ENCODE peak calls at places on chromosome 6, in ten cellular contexts. R, G, N, I, K, L, M, Y, B and P are unnamed samples. For H3K27me3, the result is how much of the 10 kb centered on the place peaks cover.

GRCh38 chr6:159044899-159045727 is at the start of gene TAGAP:
- DNase-seq in R (peak), G (peak), N (peak), I (peak), K (peak), L (peak), M (peak), Y (peak), B (no peak), P (peak)

GRCh38 chr6:148422085-148422484 is 79.4 kb downstream of the SASH1 start:
- DNase-seq in R (no peak), G (no peak), N (no peak), I (no peak), K (no peak), L (no peak), M (no peak), Y (no peak), B (no peak), P (no peak)

GRCh38 chr6:56345539-56346090 is 98.2 kb upstream of the COL21A1 start:
- DNase-seq in R (no peak), G (no peak), N (no peak), I (no peak), K (no peak), L (no peak), M (no peak), Y (no peak), B (no peak), P (no peak)

GRCh38 chr6:148179786-148180185 is 162.9 kb upstream of the SASH1 start:
- DNase-seq in R (no peak), G (no peak), N (no peak), I (no peak), K (no peak), L (no peak), M (no peak), Y (no peak), B (no peak), P (no peak)

GRCh38 chr6:42226251-42227143 is 8.8 kb upstream of the MRPS10 start:
- DNase-seq in R (peak), G (no peak), N (peak), I (no peak), K (no peak), L (no peak), M (peak), Y (no peak), B (peak), P (no peak)

GRCh38 chr6:46325561-46326525 is 155.1 kb upstream of the ENPP5 start:
- DNase-seq in R (no peak), G (no peak), N (no peak), I (no peak), K (peak), L (no peak), M (no peak), Y (peak), B (no peak), P (peak)

GRCh38 chr6:34914358-34914757 is 25.3 kb downstream of the ANKS1A start:
- DNase-seq in R (no peak), G (no peak), N (no peak), I (no peak), K (no peak), L (no peak), M (no peak), Y (no peak), B (no peak), P (no peak)

GRCh38 chr6:51619042-51619799 is 468.2 kb downstream of the PKHD1 start:
- DNase-seq in R (no peak), G (no peak), N (no peak), I (peak), K (no peak), L (no peak), M (no peak), Y (no peak), B (no peak), P (no peak)

GRCh38 chr6:128208078-128208477 is 307.2 kb upstream of the THEMIS start:
- DNase-seq in R (no peak), G (no peak), N (no peak), I (no peak), K (no peak), L (no peak), M (no peak), Y (no peak), B (peak), P (no peak)

GRCh38 chr6:132520953-132521352 is 8.0 kb upstream of the STX7 start:
- DNase-seq in R (no peak), G (no peak), N (no peak), I (no peak), K (no peak), L (no peak), M (no peak), Y (no peak), B (no peak), P (no peak)

GRCh38 chr6:29552512-29553051 is 7.0 kb downstream of the UBD start:
- DNase-seq in R (no peak), G (no peak), N (no peak), I (no peak), K (no peak), L (no peak), M (no peak), Y (no peak), B (no peak), P (peak)

GRCh38 chr6:4008324-4009047 is 70.5 kb downstream of the FAM217A start:
- DNase-seq in R (no peak), G (no peak), N (peak), I (no peak), K (no peak), L (no peak), M (no peak), Y (no peak), B (peak), P (no peak)

GRCh38 chr6:166750125-166750793 is 123.2 kb upstream of the RPS6KA2 start:
- DNase-seq in R (no peak), G (no peak), N (no peak), I (no peak), K (no peak), L (no peak), M (no peak), Y (no peak), B (no peak), P (no peak)

GRCh38 chr6:106609699-106610098 is 19.6 kb downstream of the RTN4IP1 start:
- DNase-seq in R (no peak), G (no peak), N (no peak), I (no peak), K (no peak), L (no peak), M (peak), Y (no peak), B (peak), P (no peak)

GRCh38 chr6:159168536-159169192 is 536 bp upstream of the FNDC1 start:
- DNase-seq in R (peak), G (no peak), N (no peak), I (peak), K (peak), L (no peak), M (peak), Y (peak), B (peak), P (peak)

GRCh38 chr6:137799950-137800568 is 67.0 kb upstream of the TNFAIP3 start:
- DNase-seq in R (peak), G (peak), N (peak), I (no peak), K (no peak), L (peak), M (peak), Y (no peak), B (peak), P (peak)
- TF ChIP-seq CTCF in R (peak), G (peak), N (no peak), I (peak), K (peak), L (peak), M (peak), Y (peak), B (peak), P (peak)

GRCh38 chr6:157314705-157315321 is 8.5 kb downstream of the TMEM242 start:
- DNase-seq in R (no peak), G (no peak), N (peak), I (no peak), K (no peak), L (peak), M (no peak), Y (no peak), B (peak), P (no peak)
- H3K27ac ChIP-seq in R (no peak), G (no peak), N (no peak), I (peak), K (no peak), L (no peak), M (no peak), Y (peak), B (no peak), P (peak)

GRCh38 chr6:414447-414846 is 22.9 kb downstream of the IRF4 start:
- DNase-seq in R (no peak), G (no peak), N (no peak), I (no peak), K (no peak), L (no peak), M (no peak), Y (no peak), B (no peak), P (no peak)
- H3K27me3 ChIP-seq in R (under half), G (under half), N (under half), I (under half), K (under half), L (under half), M (under half), Y (under half), B (under half), P (under half)

GRCh38 chr6:115271001-115271400 is 789.7 kb downstream of the FRK start:
- DNase-seq in R (no peak), G (no peak), N (no peak), I (no peak), K (no peak), L (no peak), M (no peak), Y (no peak), B (no peak), P (no peak)

GRCh38 chr6:115272311-115272710 is 788.4 kb downstream of the FRK start:
- DNase-seq in R (no peak), G (no peak), N (no peak), I (no peak), K (no peak), L (no peak), M (no peak), Y (no peak), B (no peak), P (no peak)

DNA sequence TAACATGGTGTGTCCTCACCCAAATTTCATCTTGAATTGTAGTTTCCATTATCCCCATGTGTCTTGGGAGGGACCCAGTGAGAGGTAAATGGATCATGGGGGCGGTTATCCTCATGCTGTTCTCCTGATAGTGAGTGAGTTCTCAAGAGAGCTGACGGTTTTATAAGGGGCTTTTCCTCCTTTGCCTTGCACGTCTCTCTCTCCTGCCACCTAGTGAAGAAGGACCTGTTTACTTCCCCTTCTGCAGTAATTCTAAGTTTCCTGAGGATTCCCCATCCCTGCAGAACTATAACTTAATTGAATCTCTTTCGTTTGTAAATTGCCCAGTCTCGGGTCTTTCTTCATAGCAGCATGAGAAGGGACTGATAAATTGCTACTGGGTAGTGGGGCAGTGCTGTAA is 789.3 kb downstream of the FRK start:
- DNase-seq in R (no peak), G (no peak), N (no peak), I (no peak), K (no peak), L (no peak), M (no peak), Y (no peak), B (no peak), P (no peak)
- TF ChIP-seq CTCF in R (no peak), G (no peak), N (no peak), I (no peak), K (no peak), L (no peak), M (no peak), Y (no peak), B (no peak), P (no peak)

DNA sequence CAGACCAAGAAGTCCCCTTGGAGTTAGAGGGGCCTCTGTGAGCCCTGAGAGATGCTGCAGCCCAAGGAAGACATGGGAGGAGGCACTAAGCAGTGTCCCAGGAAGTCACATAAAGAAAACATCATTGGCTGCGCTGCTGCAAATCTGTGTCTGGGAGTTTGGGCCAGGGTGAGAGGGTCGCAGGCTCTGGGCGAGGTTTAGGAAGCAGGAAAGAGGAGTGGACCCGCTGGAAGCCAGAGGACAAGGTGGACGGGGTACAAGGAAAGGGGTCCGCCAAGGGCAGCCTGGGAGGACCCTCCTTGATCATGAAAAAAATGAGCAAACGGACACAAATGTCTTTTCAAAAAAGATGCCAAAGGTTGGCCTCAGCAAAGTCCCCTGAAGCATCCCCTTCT is 15.5 kb upstream of the SERPINB1 start:
- DNase-seq in R (no peak), G (no peak), N (no peak), I (no peak), K (no peak), L (no peak), M (no peak), Y (no peak), B (no peak), P (no peak)
- H3K27ac ChIP-seq in R (peak), G (peak), N (no peak), I (peak), K (peak), L (peak), M (peak), Y (no peak), B (no peak), P (peak)

GRCh38 chr6:19842030-19842429 is 4.9 kb downstream of the ID4 start:
- DNase-seq in R (no peak), G (no peak), N (no peak), I (no peak), K (no peak), L (no peak), M (no peak), Y (no peak), B (no peak), P (no peak)
- H3K27me3 ChIP-seq in R (under half), G (under half), N (under half), I (under half), K (under half), L (under half), M (under half), Y (under half), B (under half), P (under half)

DNA sequence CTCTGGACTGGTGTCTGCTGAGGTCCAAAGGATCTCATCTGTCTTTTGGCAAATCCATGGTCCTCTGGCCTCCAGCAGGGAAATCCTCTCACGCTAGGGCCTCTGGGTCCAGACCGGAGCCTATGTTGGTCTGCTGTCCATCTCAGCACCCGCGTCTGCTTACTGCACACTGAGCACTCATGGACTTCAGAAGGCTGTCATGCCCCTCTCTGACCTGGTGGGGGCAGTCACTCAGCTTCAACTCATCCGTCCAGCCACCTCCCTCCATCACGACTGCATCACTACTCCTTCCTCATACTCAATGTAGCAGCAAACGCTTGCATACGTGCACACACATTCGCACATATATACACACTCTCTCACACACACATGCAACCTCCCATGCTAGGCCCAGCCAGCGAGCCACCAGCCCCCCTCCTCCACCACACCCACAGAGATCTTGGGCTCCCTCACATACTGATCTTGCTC is 33.3 kb downstream of the GABRR2 start:
- DNase-seq in R (peak), G (no peak), N (no peak), I (no peak), K (peak), L (peak), M (peak), Y (no peak), B (peak), P (no peak)
- TF ChIP-seq CTCF in R (peak), G (peak), N (no peak), I (no peak), K (peak), L (peak), M (no peak), Y (peak), B (peak), P (no peak)